ENCODE peak calls at places on chromosome 13, in six cellular contexts. X, E, F, C, K and N are unnamed samples.

GRCh38 chr13:24700539-24700938 is 20.3 kb downstream of the ATP12A start:
- DNase-seq in C (no peak), K (no peak), X (no peak), E (no peak), F (no peak), N (no peak)

GRCh38 chr13:94419304-94419943 is 60.1 kb downstream of the DCT start:
- DNase-seq in K (no peak), E (peak; percentile 9), C (no peak), F (no peak), X (no peak), N (no peak)

GRCh38 chr13:63944896-63945295 is 2529.2 kb upstream of the PCDH20 start:
- DNase-seq in X (no peak), C (no peak), F (no peak), K (no peak), E (no peak), N (no peak)

GRCh38 chr13:67351915-67352314 is 121.8 kb upstream of the PCDH9 start:
- DNase-seq in E (no peak), K (no peak), C (no peak), X (no peak), F (no peak), N (no peak)

GRCh38 chr13:67829641-67830040 is 599.5 kb upstream of the PCDH9 start:
- DNase-seq in F (no peak), E (no peak), K (no peak), C (no peak), X (no peak), N (no peak)

GRCh38 chr13:99255241-99255640 is 2.9 kb downstream of the GPR18 start:
- DNase-seq in X (no peak), E (no peak), C (no peak), K (no peak), F (no peak), N (no peak)

GRCh38 chr13:101523732-101524131 is 71.3 kb downstream of the ITGBL1 start:
- DNase-seq in E (no peak), C (peak; percentile 43), F (no peak), X (peak; percentile 26), K (no peak), N (no peak)

GRCh38 chr13:91740811-91741210 is 342.4 kb downstream of the GPC5 start:
- DNase-seq in C (no peak), E (no peak), K (no peak), F (no peak), X (no peak), N (no peak)